ENCODE peak calls at places on chromosomes 12 and 14, in six cellular contexts. One of them, this sample, is unnamed.

GRCh38 chr14:103067231-103067954 is 10.0 kb upstream of the CDC42BPB start:
- DNase-seq in HCEC 1CT: peak
- DNase-seq in T47D: no peak
- DNase-seq in mesenchymal stem cell: peak
- DNase-seq in neural crest cell: no peak
- DNase-seq in activated CD8-positive, alpha-beta memory T cell treated with anti-CD3 and anti-CD28 coated beads, Interleukin-2, amount 50 U/mL, for 4 hours: no peak
- DNase-seq in this sample: no peak

GRCh38 chr12:98678236-98678945 is 33.3 kb downstream of the APAF1 start:
- DNase-seq in HCEC 1CT: no peak
- DNase-seq in T47D: no peak
- DNase-seq in mesenchymal stem cell: no peak
- DNase-seq in neural crest cell: no peak
- DNase-seq in activated CD8-positive, alpha-beta memory T cell treated with anti-CD3 and anti-CD28 coated beads, Interleukin-2, amount 50 U/mL, for 4 hours: no peak
- DNase-seq in this sample: no peak

GRCh38 chr14:53715390-53715730 is 241.3 kb downstream of the BMP4 start:
- DNase-seq in HCEC 1CT: peak
- DNase-seq in T47D: no peak
- DNase-seq in mesenchymal stem cell: peak
- DNase-seq in neural crest cell: no peak
- DNase-seq in activated CD8-positive, alpha-beta memory T cell treated with anti-CD3 and anti-CD28 coated beads, Interleukin-2, amount 50 U/mL, for 4 hours: no peak
- DNase-seq in this sample: no peak

GRCh38 chr12:45234134-45234865 is 18.4 kb downstream of the ANO6 start:
- DNase-seq in HCEC 1CT: peak
- DNase-seq in T47D: peak
- DNase-seq in mesenchymal stem cell: peak
- DNase-seq in neural crest cell: no peak
- DNase-seq in activated CD8-positive, alpha-beta memory T cell treated with anti-CD3 and anti-CD28 coated beads, Interleukin-2, amount 50 U/mL, for 4 hours: no peak
- DNase-seq in this sample: no peak

GRCh38 chr12:91327889-91328288 is 145.3 kb upstream of the DCN start:
- DNase-seq in HCEC 1CT: peak
- DNase-seq in T47D: no peak
- DNase-seq in mesenchymal stem cell: peak
- DNase-seq in neural crest cell: no peak
- DNase-seq in activated CD8-positive, alpha-beta memory T cell treated with anti-CD3 and anti-CD28 coated beads, Interleukin-2, amount 50 U/mL, for 4 hours: no peak
- DNase-seq in this sample: no peak

GRCh38 chr12:19826988-19827550 is 387.8 kb downstream of the AEBP2 start:
- DNase-seq in HCEC 1CT: no peak
- DNase-seq in T47D: no peak
- DNase-seq in mesenchymal stem cell: peak
- DNase-seq in neural crest cell: no peak
- DNase-seq in activated CD8-positive, alpha-beta memory T cell treated with anti-CD3 and anti-CD28 coated beads, Interleukin-2, amount 50 U/mL, for 4 hours: no peak
- DNase-seq in this sample: no peak

GRCh38 chr14:52068741-52069616 is at the start of gene NID2:
- DNase-seq in HCEC 1CT: peak
- DNase-seq in T47D: no peak
- DNase-seq in mesenchymal stem cell: peak
- DNase-seq in neural crest cell: peak
- DNase-seq in activated CD8-positive, alpha-beta memory T cell treated with anti-CD3 and anti-CD28 coated beads, Interleukin-2, amount 50 U/mL, for 4 hours: peak
- DNase-seq in this sample: peak

GRCh38 chr14:96806836-96807235 is 9.7 kb downstream of the VRK1 start:
- DNase-seq in HCEC 1CT: no peak
- DNase-seq in T47D: no peak
- DNase-seq in mesenchymal stem cell: peak
- DNase-seq in neural crest cell: no peak
- DNase-seq in activated CD8-positive, alpha-beta memory T cell treated with anti-CD3 and anti-CD28 coated beads, Interleukin-2, amount 50 U/mL, for 4 hours: no peak
- DNase-seq in this sample: no peak

GRCh38 chr12:112252184-112252583 is 126.8 kb downstream of the TRAFD1 start:
- DNase-seq in HCEC 1CT: peak
- DNase-seq in T47D: no peak
- DNase-seq in mesenchymal stem cell: peak
- DNase-seq in neural crest cell: no peak
- DNase-seq in activated CD8-positive, alpha-beta memory T cell treated with anti-CD3 and anti-CD28 coated beads, Interleukin-2, amount 50 U/mL, for 4 hours: no peak
- DNase-seq in this sample: no peak

GRCh38 chr14:74737753-74738325 is 24.9 kb downstream of the FCF1 start:
- DNase-seq in HCEC 1CT: peak
- DNase-seq in T47D: no peak
- DNase-seq in mesenchymal stem cell: peak
- DNase-seq in neural crest cell: no peak
- DNase-seq in activated CD8-positive, alpha-beta memory T cell treated with anti-CD3 and anti-CD28 coated beads, Interleukin-2, amount 50 U/mL, for 4 hours: no peak
- DNase-seq in this sample: no peak

GRCh38 chr12:46432325-46432724 is 59.8 kb upstream of the SLC38A2 start:
- DNase-seq in HCEC 1CT: no peak
- DNase-seq in T47D: no peak
- DNase-seq in mesenchymal stem cell: no peak
- DNase-seq in neural crest cell: no peak
- DNase-seq in activated CD8-positive, alpha-beta memory T cell treated with anti-CD3 and anti-CD28 coated beads, Interleukin-2, amount 50 U/mL, for 4 hours: no peak
- DNase-seq in this sample: no peak